ENCODE peak calls at places on chromosomes 12 and 14, in six cellular contexts. One of them, this sample, is unnamed.
A peak's percentile ranks its signal among the peaks of the same experiment; 100 is the strongest.

GRCh38 chr14:92280554-92281262 is 42.3 kb upstream of the SLC24A4 start:
- DNase-seq in K562: no peak
- DNase-seq in GM12878: peak; percentile 39
- DNase-seq in NT2/D1: no peak
- DNase-seq in H1: no peak
- DNase-seq in HepG2: no peak
- DNase-seq in this sample: no peak

GRCh38 chr12:101327054-101327453 is 47.1 kb downstream of the UTP20 start:
- DNase-seq in HepG2: no peak
- DNase-seq in GM12878: no peak
- DNase-seq in H1: no peak
- DNase-seq in K562: no peak
- DNase-seq in NT2/D1: no peak
- DNase-seq in this sample: no peak

GRCh38 chr12:107774349-107775029 is at the start of gene ASCL4:
- DNase-seq in HepG2: no peak
- DNase-seq in H1: no peak
- DNase-seq in NT2/D1: no peak
- DNase-seq in GM12878: no peak
- DNase-seq in K562: no peak
- DNase-seq in this sample: no peak

GRCh38 chr12:85798122-85798521 is 38.1 kb downstream of the RASSF9 start:
- DNase-seq in NT2/D1: no peak
- DNase-seq in GM12878: no peak
- DNase-seq in H1: no peak
- DNase-seq in HepG2: no peak
- DNase-seq in K562: no peak
- DNase-seq in this sample: no peak

GRCh38 chr14:53108292-53108937 is 44.7 kb downstream of the DDHD1 start:
- DNase-seq in HepG2: no peak
- DNase-seq in H1: no peak
- DNase-seq in GM12878: no peak
- DNase-seq in NT2/D1: no peak
- DNase-seq in K562: no peak
- DNase-seq in this sample: no peak

GRCh38 chr12:122835693-122836026 is 403 bp downstream of the HIP1R start:
- DNase-seq in NT2/D1: no peak
- DNase-seq in K562: peak; percentile 87
- DNase-seq in H1: peak; percentile 51
- DNase-seq in GM12878: no peak
- DNase-seq in HepG2: no peak
- DNase-seq in this sample: no peak

GRCh38 chr14:96567289-96567899 is 65.2 kb downstream of the PAPOLA start:
- DNase-seq in H1: no peak
- DNase-seq in NT2/D1: no peak
- DNase-seq in K562: no peak
- DNase-seq in HepG2: peak; percentile 21
- DNase-seq in GM12878: no peak
- DNase-seq in this sample: no peak

GRCh38 chr12:7399089-7399488 is 44.9 kb downstream of the CD163L1 start:
- DNase-seq in GM12878: no peak
- DNase-seq in K562: no peak
- DNase-seq in NT2/D1: no peak
- DNase-seq in HepG2: no peak
- DNase-seq in H1: no peak
- DNase-seq in this sample: no peak

GRCh38 chr12:98653866-98654493 is 8.9 kb downstream of the APAF1 start:
- DNase-seq in GM12878: no peak
- DNase-seq in H1: no peak
- DNase-seq in NT2/D1: no peak
- DNase-seq in K562: peak; percentile 23
- DNase-seq in HepG2: peak; percentile 68
- DNase-seq in this sample: peak; percentile 42

GRCh38 chr12:79063258-79063657 is 198.7 kb downstream of the SYT1 start:
- DNase-seq in HepG2: no peak
- DNase-seq in NT2/D1: no peak
- DNase-seq in H1: no peak
- DNase-seq in K562: no peak
- DNase-seq in GM12878: no peak
- DNase-seq in this sample: no peak

GRCh38 chr14:92599786-92600185 is 86.2 kb downstream of the RIN3 start:
- DNase-seq in GM12878: no peak
- DNase-seq in NT2/D1: no peak
- DNase-seq in H1: no peak
- DNase-seq in HepG2: no peak
- DNase-seq in K562: no peak
- DNase-seq in this sample: no peak

GRCh38 chr12:62934799-62935674 is at the start of gene PPM1H:
- DNase-seq in H1: peak; percentile 94
- DNase-seq in K562: peak; percentile 90
- DNase-seq in HepG2: peak; percentile 86
- DNase-seq in GM12878: no peak
- DNase-seq in NT2/D1: peak; percentile 91
- DNase-seq in this sample: peak; percentile 68

GRCh38 chr12:24198936-24199644 is 249.6 kb upstream of the SOX5 start:
- DNase-seq in H1: no peak
- DNase-seq in NT2/D1: no peak
- DNase-seq in K562: no peak
- DNase-seq in HepG2: no peak
- DNase-seq in GM12878: peak; percentile 34
- DNase-seq in this sample: no peak

GRCh38 chr12:130827432-130827831 is 11.6 kb downstream of the STX2 start:
- DNase-seq in HepG2: no peak
- DNase-seq in H1: no peak
- DNase-seq in GM12878: no peak
- DNase-seq in NT2/D1: no peak
- DNase-seq in K562: no peak
- DNase-seq in this sample: no peak

GRCh38 chr14:69191340-69192111 is at the start of gene EXD2:
- DNase-seq in K562: peak; percentile 73
- DNase-seq in NT2/D1: peak; percentile 80
- DNase-seq in HepG2: peak; percentile 87
- DNase-seq in GM12878: peak; percentile 61
- DNase-seq in H1: peak; percentile 92
- DNase-seq in this sample: peak; percentile 91

GRCh38 chr12:126518596-126519200 is 1453.5 kb downstream of the AACS start:
- DNase-seq in NT2/D1: no peak
- DNase-seq in GM12878: no peak
- DNase-seq in H1: no peak
- DNase-seq in K562: no peak
- DNase-seq in HepG2: no peak
- DNase-seq in this sample: no peak

GRCh38 chr14:64549805-64550538 is at the start of gene PPP1R36:
- DNase-seq in H1: peak; percentile 74
- DNase-seq in HepG2: no peak
- DNase-seq in NT2/D1: no peak
- DNase-seq in GM12878: no peak
- DNase-seq in K562: no peak
- DNase-seq in this sample: no peak

GRCh38 chr14:92215579-92215978 is 93.8 kb downstream of the CPSF2 start:
- DNase-seq in H1: no peak
- DNase-seq in GM12878: no peak
- DNase-seq in NT2/D1: no peak
- DNase-seq in K562: no peak
- DNase-seq in HepG2: no peak
- DNase-seq in this sample: no peak

GRCh38 chr12:84986586-84986985 is 49.5 kb downstream of the TSPAN19 start:
- DNase-seq in H1: no peak
- DNase-seq in GM12878: no peak
- DNase-seq in K562: no peak
- DNase-seq in HepG2: no peak
- DNase-seq in NT2/D1: no peak
- DNase-seq in this sample: no peak

GRCh38 chr14:103094406-103095209 is at the start of gene EXOC3L4:
- DNase-seq in K562: no peak
- DNase-seq in H1: no peak
- DNase-seq in GM12878: no peak
- DNase-seq in NT2/D1: no peak
- DNase-seq in HepG2: peak; percentile 76
- DNase-seq in this sample: no peak

GRCh38 chr14:99968156-99968920 is 96.9 kb upstream of the EVL start:
- DNase-seq in HepG2: no peak
- DNase-seq in NT2/D1: no peak
- DNase-seq in K562: no peak
- DNase-seq in H1: no peak
- DNase-seq in GM12878: no peak
- DNase-seq in this sample: no peak

GRCh38 chr12:119593578-119594398 is at the start of gene TMEM233:
- DNase-seq in H1: peak; percentile 73
- DNase-seq in GM12878: no peak
- DNase-seq in HepG2: no peak
- DNase-seq in K562: no peak
- DNase-seq in NT2/D1: no peak
- DNase-seq in this sample: no peak

DNA sequence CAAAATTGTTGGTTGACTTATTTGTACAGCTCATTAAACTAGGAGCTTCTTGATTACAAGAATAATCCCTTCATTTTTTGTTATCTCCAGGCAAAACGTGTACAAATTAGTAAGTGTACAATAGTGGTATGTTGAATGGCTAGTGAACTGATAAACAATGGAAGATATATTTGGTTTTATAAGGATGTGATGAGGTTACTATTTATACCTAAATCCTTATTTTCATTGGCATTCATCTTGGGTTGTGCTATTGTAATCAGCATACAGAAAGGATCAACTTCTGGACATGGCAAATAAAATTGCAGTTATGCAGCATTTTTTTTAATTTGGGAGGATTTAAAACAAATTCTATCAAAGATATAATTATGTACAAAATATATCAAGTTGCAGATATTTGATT is 199.4 kb upstream of the GZMB start:
- DNase-seq in HepG2: no peak
- DNase-seq in K562: no peak
- DNase-seq in GM12878: no peak
- DNase-seq in NT2/D1: no peak
- DNase-seq in H1: no peak
- DNase-seq in this sample: no peak
- TF ChIP-seq ZNF274 in HepG2: no peak
- TF ChIP-seq ZNF274 in K562: no peak
- TF ChIP-seq ZNF274 in GM12878: no peak
- TF ChIP-seq ZNF274 in NT2/D1: no peak
- TF ChIP-seq ZNF274 in H1: no peak
- TF ChIP-seq ZNF274 in this sample: no peak

GRCh38 chr14:90487031-90487430 is 90.2 kb downstream of the CALM1 start:
- DNase-seq in K562: no peak
- DNase-seq in HepG2: no peak
- DNase-seq in NT2/D1: no peak
- DNase-seq in H1: peak; percentile 45
- DNase-seq in GM12878: no peak
- DNase-seq in this sample: no peak
- TF ChIP-seq ZNF274 in K562: no peak
- TF ChIP-seq ZNF274 in HepG2: no peak
- TF ChIP-seq ZNF274 in NT2/D1: no peak
- TF ChIP-seq ZNF274 in H1: no peak
- TF ChIP-seq ZNF274 in GM12878: no peak
- TF ChIP-seq ZNF274 in this sample: no peak

DNA sequence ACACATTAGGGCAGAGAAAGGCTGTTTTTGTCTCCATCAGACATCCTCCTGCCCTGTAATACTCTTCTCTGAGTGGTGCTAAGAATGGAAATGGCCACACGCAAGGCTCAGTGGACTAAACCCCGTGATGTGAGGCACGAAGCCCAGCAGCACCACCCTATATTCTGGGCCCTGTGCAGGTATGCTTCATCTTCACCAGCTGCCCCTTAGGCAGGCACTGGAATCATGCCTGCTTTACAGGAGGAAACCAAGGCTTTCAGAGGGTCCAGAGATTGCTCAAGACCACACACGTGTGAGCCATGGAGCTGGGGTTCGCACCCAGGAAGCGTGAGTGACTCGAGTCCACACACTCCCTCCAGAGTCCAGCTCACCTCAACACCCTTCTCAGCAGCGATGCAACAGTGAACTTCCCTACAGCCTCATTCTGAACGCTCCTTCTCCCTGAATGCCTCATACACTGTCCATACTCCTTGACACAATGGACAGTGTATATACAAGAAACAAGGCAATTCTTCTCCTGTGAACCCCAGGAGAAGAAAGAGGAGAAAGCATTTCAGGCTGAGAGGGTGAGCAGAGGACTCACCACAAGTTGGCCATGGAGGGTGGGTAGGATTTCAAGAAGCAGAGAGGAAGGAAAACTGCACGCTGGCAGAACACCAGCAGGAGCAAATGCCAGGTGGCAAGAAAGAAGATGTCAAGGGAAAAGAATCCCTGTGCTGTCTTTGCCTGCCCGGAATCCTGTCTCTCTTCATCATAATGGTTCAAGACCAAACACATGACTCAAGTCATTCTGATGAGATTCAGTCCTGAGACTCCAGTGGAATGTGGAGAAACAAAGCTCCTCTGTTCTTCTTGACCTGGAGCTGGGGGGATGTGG is 39.1 kb downstream of the NT5DC3 start:
- DNase-seq in H1: no peak
- DNase-seq in NT2/D1: no peak
- DNase-seq in K562: no peak
- DNase-seq in GM12878: no peak
- DNase-seq in HepG2: peak; percentile 57
- DNase-seq in this sample: peak; percentile 51
- TF ChIP-seq ZNF274 in H1: no peak
- TF ChIP-seq ZNF274 in NT2/D1: no peak
- TF ChIP-seq ZNF274 in K562: no peak
- TF ChIP-seq ZNF274 in GM12878: no peak
- TF ChIP-seq ZNF274 in HepG2: no peak
- TF ChIP-seq ZNF274 in this sample: no peak

GRCh38 chr14:73235531-73236155 is 1.7 kb upstream of the PAPLN start:
- DNase-seq in H1: peak; percentile 70
- DNase-seq in GM12878: no peak
- DNase-seq in NT2/D1: no peak
- DNase-seq in HepG2: no peak
- DNase-seq in K562: no peak
- DNase-seq in this sample: no peak

GRCh38 chr14:73233564-73233963 is 3.7 kb upstream of the PAPLN start:
- DNase-seq in NT2/D1: no peak
- DNase-seq in GM12878: no peak
- DNase-seq in H1: no peak
- DNase-seq in K562: no peak
- DNase-seq in HepG2: no peak
- DNase-seq in this sample: no peak

GRCh38 chr14:73234586-73235394 is 2.5 kb upstream of the PAPLN start:
- DNase-seq in K562: no peak
- DNase-seq in NT2/D1: no peak
- DNase-seq in H1: no peak
- DNase-seq in HepG2: no peak
- DNase-seq in GM12878: no peak
- DNase-seq in this sample: no peak

GRCh38 chr14:73232984-73233383 is 4.3 kb upstream of the PAPLN start:
- DNase-seq in NT2/D1: no peak
- DNase-seq in H1: no peak
- DNase-seq in K562: no peak
- DNase-seq in GM12878: no peak
- DNase-seq in HepG2: no peak
- DNase-seq in this sample: no peak

DNA sequence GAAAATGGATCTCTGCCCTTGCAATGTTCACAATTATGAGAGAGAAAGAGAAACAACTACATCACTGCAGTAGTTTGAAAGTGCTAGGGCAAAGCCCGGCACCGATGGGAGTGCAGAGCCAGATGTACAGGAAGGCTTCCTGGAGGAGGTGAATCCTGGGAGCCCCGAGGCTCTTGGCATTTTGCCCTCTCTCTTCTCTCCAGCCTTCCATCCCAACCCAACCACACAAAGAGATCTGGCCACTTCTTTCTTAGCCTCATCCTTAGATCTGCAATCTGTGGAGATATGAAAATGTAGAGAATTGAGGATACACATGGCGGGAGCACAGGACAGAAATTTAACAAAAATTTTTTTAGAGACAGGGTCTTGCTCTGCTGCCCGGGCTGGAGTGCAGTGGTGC is 3.3 kb upstream of the PAPLN start:
- DNase-seq in K562: no peak
- DNase-seq in NT2/D1: no peak
- DNase-seq in HepG2: no peak
- DNase-seq in H1: no peak
- DNase-seq in GM12878: no peak
- DNase-seq in this sample: no peak
- TF ChIP-seq ZNF274 in K562: no peak
- TF ChIP-seq ZNF274 in NT2/D1: no peak
- TF ChIP-seq ZNF274 in HepG2: no peak
- TF ChIP-seq ZNF274 in H1: no peak
- TF ChIP-seq ZNF274 in GM12878: no peak
- TF ChIP-seq ZNF274 in this sample: no peak